ENCODE peak calls at places on chromosomes 16 and 17, in nine cellular contexts. C is upper lobe of left lung, Y is heart left ventricle, J is sigmoid colon, Q is IMR-90, F is breast epithelium, V is ovary, T is uterus, W is Peyer's patch. D is an unnamed sample.

GRCh38 chr17:1872976-1873375 is 43.2 kb downstream of the RPA1 start:
- DNase-seq in J (no peak), T (no peak), V (no peak), W (no peak), F (no peak), Y (no peak), Q (no peak), C (no peak), D (no peak)

GRCh38 chr17:1047177-1047885 is 50.4 kb downstream of the TIMM22 start:
- DNase-seq in F (no peak), V (no peak), J (peak; percentile 87), Y (peak; percentile 61), T (no peak), C (peak; percentile 73), Q (peak; percentile 90), W (no peak), D (no peak)

GRCh38 chr16:4093495-4094137 is 22.6 kb downstream of the ADCY9 start:
- DNase-seq in Q (peak; percentile 39), W (no peak), V (no peak), Y (peak; percentile 44), C (no peak), T (no peak), F (no peak), J (peak; percentile 78), D (peak; percentile 59)

GRCh38 chr16:70644763-70645597 is 1.4 kb upstream of the IL34 start:
- DNase-seq in T (no peak), Q (no peak), J (no peak), C (no peak), F (no peak), V (no peak), Y (no peak), W (no peak), D (no peak)

GRCh38 chr17:21190078-21190477 is 23.9 kb downstream of the TMEM11 start:
- DNase-seq in Y (no peak), W (no peak), V (no peak), J (no peak), C (no peak), Q (no peak), F (no peak), T (no peak), D (no peak)

GRCh38 chr16:2082983-2083364 is 35.2 kb downstream of the TSC2 start:
- DNase-seq in V (peak; percentile 66), Y (no peak), W (no peak), J (no peak), T (no peak), F (no peak), Q (no peak), C (no peak), D (no peak)

GRCh38 chr16:5917436-5917835 is 819.8 kb upstream of the EEF2KMT start:
- DNase-seq in Q (no peak), T (no peak), J (no peak), V (no peak), W (no peak), Y (no peak), F (no peak), C (no peak), D (no peak)

GRCh38 chr17:31449746-31450145 is 58.3 kb downstream of the RAB11FIP4 start:
- DNase-seq in T (no peak), F (no peak), Y (no peak), Q (no peak), W (no peak), V (no peak), C (no peak), J (no peak), D (no peak)

GRCh38 chr17:19398301-19399181 is 11.6 kb upstream of the MFAP4 start:
- DNase-seq in W (no peak), T (peak; percentile 74), F (no peak), Y (peak; percentile 46), C (no peak), V (no peak), Q (no peak), J (peak; percentile 85), D (peak; percentile 47)

GRCh38 chr17:37884516-37884915 is 39.7 kb upstream of the TBC1D3K start:
- DNase-seq in F (no peak), Y (no peak), W (no peak), J (no peak), C (no peak), T (no peak), V (no peak), Q (no peak), D (no peak)

GRCh38 chr17:37888881-37889280 is 35.3 kb upstream of the TBC1D3K start:
- DNase-seq in W (no peak), T (no peak), V (no peak), Y (no peak), Q (no peak), F (no peak), J (no peak), C (no peak), D (no peak)

DNA sequence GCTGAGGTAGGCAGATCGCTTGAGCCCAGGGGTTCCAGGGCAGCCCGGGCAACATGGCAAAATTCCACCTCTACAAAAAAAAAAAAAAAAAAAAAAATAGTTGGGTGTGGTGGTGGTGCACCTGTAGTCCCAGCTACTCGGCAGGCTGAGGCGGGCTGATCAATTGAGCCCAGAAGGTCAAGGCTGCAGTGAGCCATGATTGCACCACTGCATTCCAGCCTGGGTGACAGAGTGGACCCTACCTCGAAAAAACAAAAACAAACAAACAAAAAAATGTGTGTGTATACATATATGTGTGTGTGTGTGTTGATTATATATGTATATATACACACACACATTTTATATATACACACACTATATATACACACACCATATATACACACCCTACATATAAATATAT is 39.1 kb upstream of the TBC1D3K start:
- DNase-seq in W (no peak), Q (no peak), T (no peak), Y (no peak), V (no peak), J (no peak), F (no peak), C (no peak), D (no peak)
- H3K4me3 ChIP-seq in W (no peak overlapping the region), Q (no peak overlapping the region), T (no peak overlapping the region), Y (no peak overlapping the region), V (no peak overlapping the region), J (no peak overlapping the region), F (no peak overlapping the region), C (no peak overlapping the region), D (no peak overlapping the region)

GRCh38 chr17:36728030-36728991 is 126.9 kb downstream of the MRM1 start:
- DNase-seq in J (no peak), Q (no peak), C (peak; percentile 52), V (no peak), F (no peak), W (no peak), T (no peak), Y (no peak), D (no peak)
- H3K27ac ChIP-seq in J (no peak overlapping the region), Q (no peak overlapping the region), C (no peak overlapping the region), V (no peak overlapping the region), F (no peak overlapping the region), W (no peak overlapping the region), T (no peak overlapping the region), Y (no peak overlapping the region), D (no peak overlapping the region)

DNA sequence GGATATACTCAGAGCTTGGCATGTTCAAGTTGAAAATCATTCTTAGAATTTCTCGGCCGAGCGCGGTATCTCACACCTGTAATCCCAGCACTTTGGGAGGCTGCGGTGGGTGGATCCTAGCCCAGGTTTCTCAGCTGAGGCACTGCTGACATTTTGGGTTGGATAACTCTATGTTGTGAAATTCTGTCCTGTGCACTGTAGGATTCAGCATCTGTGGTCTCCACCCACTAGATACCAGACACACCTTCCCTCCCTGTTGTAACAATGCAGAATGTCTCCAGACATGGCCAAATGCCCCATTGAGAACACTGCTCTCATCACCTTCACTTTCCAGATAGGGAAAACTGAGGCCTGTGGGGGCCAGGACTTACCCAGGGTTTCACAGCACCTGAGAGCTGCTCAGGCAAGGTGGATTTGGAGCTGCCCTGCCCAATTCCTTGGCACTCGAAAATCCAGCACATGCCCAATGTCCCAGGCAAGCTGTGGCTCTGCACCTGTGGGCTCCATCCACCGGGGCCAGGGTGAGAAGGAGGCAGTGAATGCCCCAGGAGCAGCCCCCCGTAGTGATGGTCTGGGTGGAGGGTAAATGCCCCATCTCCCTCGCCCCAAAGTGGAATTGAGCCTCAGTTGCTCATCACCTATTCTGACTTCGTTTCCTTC is 20.1 kb upstream of the TVP23A start:
- DNase-seq in C (no peak), V (no peak), W (no peak), J (no peak), F (no peak), Q (no peak), T (no peak), Y (no peak), D (no peak)
- TF ChIP-seq POLR2A in C (no peak), V (no peak), W (no peak), J (no peak), F (no peak), Q (no peak), T (no peak), Y (no peak), D (no peak)

GRCh38 chr17:78923660-78924453 is 1.3 kb downstream of the TIMP2 start:
- DNase-seq in J (peak; percentile 82), F (peak; percentile 82), T (peak; percentile 65), Y (peak; percentile 60), Q (no peak), C (peak; percentile 90), W (peak; percentile 88), V (peak; percentile 70), D (no peak)
- H3K4me3 ChIP-seq in J (peak overlapping the region; percentile 85), F (peak overlapping the region; percentile 79), T (peak overlapping the region; percentile 63), Y (peak overlapping the region; percentile 77), Q (peak overlapping the region; percentile 89), C (peak overlapping the region; percentile 62), W (peak overlapping the region; percentile 63), V (peak overlapping the region; percentile 82), D (peak overlapping the region; percentile 65)

GRCh38 chr17:7555320-7555948 is 3.1 kb upstream of the TNFSF13 start:
- DNase-seq in W (no peak), J (no peak), F (no peak), V (no peak), Q (no peak), T (no peak), C (no peak), Y (no peak), D (no peak)

GRCh38 chr17:7558544-7559306 is at the start of gene TNFSF13:
- DNase-seq in F (peak; percentile 50), V (peak; percentile 67), T (no peak), C (peak; percentile 76), Y (no peak), J (peak; percentile 87), Q (no peak), W (peak; percentile 78), D (no peak)

GRCh38 chr17:7557825-7558543 is 566 bp upstream of the TNFSF13 start:
- DNase-seq in J (peak; percentile 96), Y (peak; percentile 88), T (peak; percentile 86), C (peak; percentile 93), W (peak; percentile 94), V (peak; percentile 91), Q (peak; percentile 49), F (peak; percentile 98), D (peak; percentile 80)

GRCh38 chr17:7557147-7557764 is 1.3 kb upstream of the TNFSF13 start:
- DNase-seq in C (peak; percentile 53), W (peak; percentile 73), T (no peak), Y (no peak), Q (no peak), F (peak; percentile 34), V (peak; percentile 67), J (no peak), D (no peak)

DNA sequence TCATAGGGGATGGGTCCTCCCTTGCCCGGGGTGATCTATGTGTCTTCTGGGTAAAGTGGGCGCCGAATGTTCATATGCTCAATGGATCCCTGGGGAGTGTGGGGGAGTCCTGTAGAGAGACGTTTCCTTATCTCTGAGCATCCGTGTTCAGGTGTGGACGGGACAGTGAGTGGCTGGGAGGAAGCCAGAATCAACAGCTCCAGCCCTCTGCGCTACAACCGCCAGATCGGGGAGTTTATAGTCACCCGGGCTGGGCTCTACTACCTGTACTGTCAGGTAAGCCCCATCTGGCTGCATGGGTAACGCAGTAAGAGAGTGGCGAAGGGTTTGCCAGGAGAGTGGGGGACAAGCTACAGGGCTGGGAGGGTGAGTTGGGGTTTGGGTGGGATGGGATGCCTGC is 1.9 kb upstream of the TNFSF13 start:
- DNase-seq in T (no peak), Y (no peak), F (no peak), Q (no peak), C (no peak), V (no peak), W (no peak), J (no peak), D (no peak)
- H3K27ac ChIP-seq in T (peak overlapping the region; percentile 92), Y (peak overlapping the region; percentile 90), F (peak overlapping the region; percentile 98), Q (no peak overlapping the region), C (peak overlapping the region; percentile 95), V (peak overlapping the region; percentile 92), W (peak overlapping the region; percentile 99), J (peak overlapping the region; percentile 97), D (peak overlapping the region; percentile 96)

D was measured in gastrocnemius medialis.